ENCODE peak calls at places on chromosomes 4 and X, in ten cellular contexts. One of them, this sample, is unnamed.

GRCh38 chrX:6228720-6229119 is at the start of gene NLGN4X:
- DNase-seq in A549: no peak
- DNase-seq in H1: no peak
- DNase-seq in WTC11: peak
- DNase-seq in endothelial cell of umbilical vein: no peak
- DNase-seq in SK-N-SH: peak
- DNase-seq in HepG2: no peak
- DNase-seq in GM12878: no peak
- DNase-seq in K562: no peak
- DNase-seq in NB4: no peak
- DNase-seq in this sample: no peak

GRCh38 chrX:108001218-108001814 is 19.1 kb upstream of the TEX13B start:
- DNase-seq in A549: peak
- DNase-seq in SK-N-SH: peak
- DNase-seq in H1: no peak
- DNase-seq in WTC11: no peak
- DNase-seq in NB4: peak
- DNase-seq in GM12878: no peak
- DNase-seq in endothelial cell of umbilical vein: peak
- DNase-seq in K562: peak
- DNase-seq in HepG2: peak
- DNase-seq in this sample: peak

GRCh38 chr4:41644915-41645295 is 103.6 kb downstream of the PHOX2B start:
- DNase-seq in K562: no peak
- DNase-seq in WTC11: no peak
- DNase-seq in A549: no peak
- DNase-seq in SK-N-SH: no peak
- DNase-seq in H1: no peak
- DNase-seq in NB4: no peak
- DNase-seq in GM12878: no peak
- DNase-seq in HepG2: no peak
- DNase-seq in endothelial cell of umbilical vein: no peak
- DNase-seq in this sample: no peak

GRCh38 chr4:38174811-38175210 is 214.6 kb downstream of the PTTG2 start:
- DNase-seq in K562: no peak
- DNase-seq in SK-N-SH: no peak
- DNase-seq in GM12878: no peak
- DNase-seq in NB4: peak
- DNase-seq in WTC11: no peak
- DNase-seq in A549: no peak
- DNase-seq in endothelial cell of umbilical vein: peak
- DNase-seq in HepG2: no peak
- DNase-seq in H1: no peak
- DNase-seq in this sample: no peak

GRCh38 chr4:176498857-176499256 is 179.1 kb downstream of the SPCS3 start:
- DNase-seq in HepG2: no peak
- DNase-seq in SK-N-SH: no peak
- DNase-seq in A549: no peak
- DNase-seq in WTC11: no peak
- DNase-seq in H1: no peak
- DNase-seq in GM12878: no peak
- DNase-seq in endothelial cell of umbilical vein: peak
- DNase-seq in NB4: no peak
- DNase-seq in K562: no peak
- DNase-seq in this sample: no peak

GRCh38 chr4:168560835-168561210 is 64.0 kb downstream of the PALLD start:
- DNase-seq in SK-N-SH: no peak
- DNase-seq in A549: no peak
- DNase-seq in GM12878: no peak
- DNase-seq in endothelial cell of umbilical vein: peak
- DNase-seq in NB4: no peak
- DNase-seq in WTC11: no peak
- DNase-seq in H1: no peak
- DNase-seq in K562: no peak
- DNase-seq in HepG2: no peak
- DNase-seq in this sample: no peak

GRCh38 chr4:155696226-155696625 is 29.6 kb downstream of the GUCY1A1 start:
- DNase-seq in GM12878: no peak
- DNase-seq in SK-N-SH: no peak
- DNase-seq in NB4: no peak
- DNase-seq in HepG2: no peak
- DNase-seq in A549: no peak
- DNase-seq in endothelial cell of umbilical vein: no peak
- DNase-seq in K562: no peak
- DNase-seq in WTC11: no peak
- DNase-seq in H1: no peak
- DNase-seq in this sample: no peak

GRCh38 chrX:28058906-28059305 is 77.7 kb upstream of the DCAF8L1 start:
- DNase-seq in H1: no peak
- DNase-seq in GM12878: no peak
- DNase-seq in NB4: no peak
- DNase-seq in K562: no peak
- DNase-seq in WTC11: no peak
- DNase-seq in A549: no peak
- DNase-seq in endothelial cell of umbilical vein: peak
- DNase-seq in HepG2: no peak
- DNase-seq in SK-N-SH: no peak
- DNase-seq in this sample: no peak

GRCh38 chrX:25015486-25016360 is at the start of gene ARX:
- DNase-seq in WTC11: peak
- DNase-seq in A549: peak
- DNase-seq in SK-N-SH: peak
- DNase-seq in HepG2: peak
- DNase-seq in H1: no peak
- DNase-seq in GM12878: no peak
- DNase-seq in endothelial cell of umbilical vein: peak
- DNase-seq in NB4: peak
- DNase-seq in K562: peak
- DNase-seq in this sample: peak

GRCh38 chrX:120365320-120365719 is 3.4 kb downstream of the ATP1B4 start:
- DNase-seq in endothelial cell of umbilical vein: peak
- DNase-seq in HepG2: peak
- DNase-seq in H1: no peak
- DNase-seq in SK-N-SH: peak
- DNase-seq in WTC11: peak
- DNase-seq in NB4: peak
- DNase-seq in GM12878: no peak
- DNase-seq in K562: peak
- DNase-seq in A549: no peak
- DNase-seq in this sample: no peak

GRCh38 chr4:38464328-38464727 is 199.7 kb upstream of the KLF3 start:
- DNase-seq in WTC11: no peak
- DNase-seq in HepG2: no peak
- DNase-seq in A549: no peak
- DNase-seq in H1: no peak
- DNase-seq in endothelial cell of umbilical vein: no peak
- DNase-seq in SK-N-SH: no peak
- DNase-seq in GM12878: no peak
- DNase-seq in K562: no peak
- DNase-seq in NB4: no peak
- DNase-seq in this sample: no peak

GRCh38 chr4:80305466-80305865 is 30.1 kb upstream of the CFAP299 start:
- DNase-seq in NB4: no peak
- DNase-seq in SK-N-SH: no peak
- DNase-seq in H1: no peak
- DNase-seq in K562: no peak
- DNase-seq in GM12878: no peak
- DNase-seq in endothelial cell of umbilical vein: no peak
- DNase-seq in WTC11: no peak
- DNase-seq in HepG2: no peak
- DNase-seq in A549: no peak
- DNase-seq in this sample: no peak

GRCh38 chr4:118280501-118281218 is 72.1 kb downstream of the PRSS12 start:
- DNase-seq in WTC11: peak
- DNase-seq in H1: no peak
- DNase-seq in K562: peak
- DNase-seq in SK-N-SH: peak
- DNase-seq in A549: peak
- DNase-seq in endothelial cell of umbilical vein: peak
- DNase-seq in HepG2: peak
- DNase-seq in NB4: peak
- DNase-seq in GM12878: peak
- DNase-seq in this sample: peak

GRCh38 chr4:124753941-124754581 is 41.5 kb upstream of the ANKRD50 start:
- DNase-seq in K562: no peak
- DNase-seq in endothelial cell of umbilical vein: no peak
- DNase-seq in WTC11: no peak
- DNase-seq in GM12878: no peak
- DNase-seq in SK-N-SH: no peak
- DNase-seq in HepG2: peak
- DNase-seq in A549: no peak
- DNase-seq in NB4: no peak
- DNase-seq in H1: no peak
- DNase-seq in this sample: no peak

GRCh38 chr4:153545822-153546221 is 79.7 kb downstream of the TMEM131L start:
- DNase-seq in NB4: no peak
- DNase-seq in H1: no peak
- DNase-seq in K562: no peak
- DNase-seq in A549: no peak
- DNase-seq in GM12878: no peak
- DNase-seq in WTC11: no peak
- DNase-seq in SK-N-SH: no peak
- DNase-seq in HepG2: no peak
- DNase-seq in endothelial cell of umbilical vein: no peak
- DNase-seq in this sample: no peak

GRCh38 chr4:174244441-174244840 is 39.0 kb downstream of the FBXO8 start:
- DNase-seq in H1: no peak
- DNase-seq in WTC11: no peak
- DNase-seq in endothelial cell of umbilical vein: no peak
- DNase-seq in K562: no peak
- DNase-seq in HepG2: no peak
- DNase-seq in NB4: no peak
- DNase-seq in A549: no peak
- DNase-seq in SK-N-SH: no peak
- DNase-seq in GM12878: no peak
- DNase-seq in this sample: no peak

DNA sequence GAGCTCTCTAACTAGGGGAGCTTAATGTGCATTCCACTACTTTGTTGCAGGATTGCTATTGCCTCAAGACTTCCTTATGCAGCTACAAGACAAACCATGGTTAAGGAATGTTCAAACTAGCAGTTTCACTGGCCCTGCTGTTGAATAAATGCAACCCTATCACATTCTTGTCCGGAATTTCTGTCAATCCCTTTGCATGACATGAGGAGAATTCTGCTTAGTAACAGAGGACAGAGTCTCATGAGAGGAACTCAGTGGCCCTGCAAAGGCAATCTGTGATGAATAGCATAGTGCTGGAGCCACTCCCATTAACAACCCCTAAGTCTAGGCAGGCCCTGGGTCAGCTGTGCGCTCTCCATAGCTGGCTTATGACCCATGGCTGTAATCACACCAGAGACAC is 30.7 kb upstream of the SGMS2 start:
- DNase-seq in WTC11: no peak
- DNase-seq in H1: no peak
- DNase-seq in K562: no peak
- DNase-seq in A549: no peak
- DNase-seq in NB4: no peak
- DNase-seq in endothelial cell of umbilical vein: no peak
- DNase-seq in GM12878: no peak
- DNase-seq in SK-N-SH: no peak
- DNase-seq in HepG2: no peak
- DNase-seq in this sample: no peak
- TF ChIP-seq MAX in WTC11: no peak
- TF ChIP-seq MAX in H1: no peak
- TF ChIP-seq MAX in K562: no peak
- TF ChIP-seq MAX in A549: no peak
- TF ChIP-seq MAX in NB4: no peak
- TF ChIP-seq MAX in endothelial cell of umbilical vein: no peak
- TF ChIP-seq MAX in GM12878: no peak
- TF ChIP-seq MAX in SK-N-SH: no peak
- TF ChIP-seq MAX in HepG2: no peak
- TF ChIP-seq MAX in this sample: no peak

DNA sequence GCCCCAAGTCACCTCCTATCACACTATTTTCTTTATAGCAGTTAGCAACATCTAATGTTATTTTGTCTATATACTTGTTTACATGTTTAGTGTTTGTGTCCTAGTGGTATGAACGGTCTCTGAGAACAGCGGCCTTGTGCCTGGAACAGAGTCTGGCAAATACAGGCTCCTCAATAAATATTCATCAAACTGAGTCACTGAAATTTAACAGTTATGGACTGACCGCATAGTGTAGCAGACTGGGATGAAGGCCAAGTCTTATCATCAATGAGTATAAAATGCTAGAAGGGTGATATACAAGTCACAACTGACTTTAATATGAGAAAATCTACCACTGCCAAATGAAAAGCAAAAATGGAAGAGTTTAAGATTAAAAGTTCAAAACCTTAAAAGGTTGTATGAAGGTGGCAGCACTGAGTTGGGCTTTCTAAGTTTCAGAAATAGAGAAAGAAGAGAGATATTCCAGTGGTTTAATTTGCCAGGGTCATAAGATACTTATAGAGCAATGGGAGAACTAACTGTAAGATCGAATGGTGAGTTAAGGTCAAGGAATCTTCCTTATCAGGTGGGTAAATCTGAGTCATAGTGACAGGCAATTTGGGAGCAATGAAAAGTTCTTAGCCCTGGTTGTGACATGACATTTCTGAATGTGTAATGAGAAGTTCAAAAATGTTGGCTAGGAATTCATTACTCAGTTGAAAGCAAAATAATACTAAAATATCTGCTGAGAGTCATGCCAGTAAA is 34.9 kb downstream of the ELOVL6 start:
- DNase-seq in NB4: no peak
- DNase-seq in A549: peak
- DNase-seq in H1: no peak
- DNase-seq in endothelial cell of umbilical vein: no peak
- DNase-seq in WTC11: no peak
- DNase-seq in K562: no peak
- DNase-seq in HepG2: no peak
- DNase-seq in SK-N-SH: no peak
- DNase-seq in GM12878: no peak
- DNase-seq in this sample: peak
- TF ChIP-seq MAX in NB4: no peak
- TF ChIP-seq MAX in A549: no peak
- TF ChIP-seq MAX in H1: no peak
- TF ChIP-seq MAX in endothelial cell of umbilical vein: no peak
- TF ChIP-seq MAX in WTC11: no peak
- TF ChIP-seq MAX in K562: no peak
- TF ChIP-seq MAX in HepG2: no peak
- TF ChIP-seq MAX in SK-N-SH: no peak
- TF ChIP-seq MAX in GM12878: no peak
- TF ChIP-seq MAX in this sample: no peak

GRCh38 chr4:13553081-13553480 is 8.8 kb upstream of the NKX3-2 start:
- DNase-seq in endothelial cell of umbilical vein: no peak
- DNase-seq in HepG2: no peak
- DNase-seq in NB4: no peak
- DNase-seq in SK-N-SH: no peak
- DNase-seq in A549: no peak
- DNase-seq in H1: no peak
- DNase-seq in K562: no peak
- DNase-seq in GM12878: no peak
- DNase-seq in WTC11: no peak
- DNase-seq in this sample: no peak
- TF ChIP-seq MAX in endothelial cell of umbilical vein: no peak
- TF ChIP-seq MAX in HepG2: no peak
- TF ChIP-seq MAX in NB4: no peak
- TF ChIP-seq MAX in SK-N-SH: no peak
- TF ChIP-seq MAX in A549: no peak
- TF ChIP-seq MAX in H1: no peak
- TF ChIP-seq MAX in K562: no peak
- TF ChIP-seq MAX in GM12878: no peak
- TF ChIP-seq MAX in WTC11: no peak
- TF ChIP-seq MAX in this sample: no peak

GRCh38 chr4:128675083-128675482 is 134.4 kb upstream of the JADE1 start:
- DNase-seq in endothelial cell of umbilical vein: no peak
- DNase-seq in HepG2: no peak
- DNase-seq in A549: no peak
- DNase-seq in H1: no peak
- DNase-seq in GM12878: peak
- DNase-seq in K562: no peak
- DNase-seq in WTC11: no peak
- DNase-seq in SK-N-SH: no peak
- DNase-seq in NB4: no peak
- DNase-seq in this sample: no peak
- TF ChIP-seq MAX in endothelial cell of umbilical vein: no peak
- TF ChIP-seq MAX in HepG2: no peak
- TF ChIP-seq MAX in A549: no peak
- TF ChIP-seq MAX in H1: no peak
- TF ChIP-seq MAX in GM12878: no peak
- TF ChIP-seq MAX in K562: no peak
- TF ChIP-seq MAX in WTC11: no peak
- TF ChIP-seq MAX in SK-N-SH: no peak
- TF ChIP-seq MAX in NB4: no peak
- TF ChIP-seq MAX in this sample: no peak